ENCODE peak calls at places on chromosomes 6 and 20, in five cellular contexts. L is cardiac muscle cell, E is NCI-H510A treated with DMSO at 0.1 percent for 48 hours, T is lung, N is NAMALWA. X is an unnamed sample.

GRCh38 chr20:63740070-63740500 is 509 bp downstream of the SLC2A4RG start:
- DNase-seq in T (no peak), E (no peak), L (peak; percentile 64), N (no peak), X (no peak)

GRCh38 chr6:159533568-159533967 is 159.5 kb downstream of the SOD2 start:
- DNase-seq in N (no peak), L (no peak), T (no peak), E (no peak), X (no peak)

GRCh38 chr6:13467216-13467600 is 20.2 kb downstream of the GFOD1 start:
- DNase-seq in E (no peak), N (no peak), T (no peak), L (no peak), X (no peak)

GRCh38 chr6:9334979-9335378 is 899.6 kb upstream of the SLC35B3 start:
- DNase-seq in N (no peak), E (no peak), T (no peak), L (no peak), X (no peak)

GRCh38 chr6:67886840-67887292 is 748.2 kb upstream of the ADGRB3 start:
- DNase-seq in N (no peak), T (no peak), L (no peak), E (no peak), X (no peak)

GRCh38 chr6:46347669-46348068 is 143.6 kb downstream of the RCAN2 start:
- DNase-seq in L (no peak), N (no peak), E (no peak), T (no peak), X (no peak)

GRCh38 chr6:154569136-154569862 is 58.8 kb upstream of the CNKSR3 start:
- DNase-seq in E (no peak), T (no peak), N (no peak), L (no peak), X (no peak)

GRCh38 chr6:170048615-170049256 is 242.1 kb downstream of the DLL1 start:
- DNase-seq in E (no peak), N (no peak), T (no peak), L (no peak), X (no peak)

GRCh38 chr20:48444249-48444648 is 383.6 kb downstream of the PREX1 start:
- DNase-seq in T (no peak), L (no peak), N (no peak), E (no peak), X (no peak)

GRCh38 chr20:1820137-1821074 is 74.8 kb upstream of the SIRPA start:
- DNase-seq in L (no peak), T (peak; percentile 49), E (no peak), N (no peak), X (no peak)

GRCh38 chr6:117547688-117548621 is 54.4 kb downstream of the GOPC start:
- DNase-seq in E (no peak), T (no peak), L (no peak), N (no peak), X (no peak)

GRCh38 chr6:148857817-148858390 is 111.1 kb downstream of the UST start:
- DNase-seq in T (no peak), E (no peak), L (no peak), N (no peak), X (no peak)

GRCh38 chr6:51107769-51108203 is 289.1 kb downstream of the TFAP2B start:
- DNase-seq in L (no peak), E (no peak), T (no peak), N (no peak), X (no peak)

GRCh38 chr20:58854638-58855471 is 2.3 kb downstream of the GNAS start:
- DNase-seq in E (no peak), L (no peak), T (no peak), N (no peak), X (no peak)

GRCh38 chr6:144566868-144567615 is 281.9 kb downstream of the UTRN start:
- DNase-seq in N (no peak), L (no peak), T (no peak), E (no peak), X (no peak)

GRCh38 chr6:150334790-150335783 is 33.7 kb upstream of the IYD start:
- DNase-seq in L (peak; percentile 62), N (peak; percentile 70), T (peak; percentile 53), E (no peak), X (peak; percentile 59)

GRCh38 chr6:88840806-88841539 is 122.4 kb downstream of the RNGTT start:
- DNase-seq in T (no peak), L (no peak), E (no peak), N (no peak), X (peak; percentile 48)

GRCh38 chr6:81996414-81996813 is 243.9 kb upstream of the TENT5A start:
- DNase-seq in N (no peak), E (no peak), L (no peak), T (no peak), X (no peak)

GRCh38 chr6:159594106-159594749 is 98.8 kb downstream of the SOD2 start:
- DNase-seq in T (no peak), L (no peak), N (no peak), E (no peak), X (no peak)

GRCh38 chr6:156849806-156850205 is 72.6 kb downstream of the ARID1B start:
- DNase-seq in E (no peak), L (peak; percentile 63), T (no peak), N (peak; percentile 62), X (no peak)

GRCh38 chr20:967796-968742 is 34.0 kb downstream of the RSPO4 start:
- DNase-seq in E (no peak), N (peak; percentile 81), L (no peak), T (no peak), X (no peak)

GRCh38 chr20:59495894-59496510 is 108.3 kb upstream of the PHACTR3 start:
- DNase-seq in L (peak; percentile 80), E (peak; percentile 42), N (peak; percentile 81), T (peak; percentile 52), X (peak; percentile 72)

GRCh38 chr6:158232445-158233213 is 64.5 kb downstream of the GTF2H5 start:
- DNase-seq in E (peak; percentile 32), T (peak; percentile 51), N (peak; percentile 62), L (peak; percentile 68), X (peak; percentile 65)